ENCODE peak calls at places on chromosomes 13 and 19, in nine cellular contexts. S is NCI-H510A treated with DMSO at 0.1 percent for 48 hours; H is effector memory CD8-positive, alpha-beta T cell; J is astrocyte of the spinal cord; G is stimulated activated CD4-positive, alpha-beta T cell treated with anti-CD3 and anti-CD28 coated beads, Interleukin-1b, Interleukin-23, amount 100 ng/mL, for 1 hour; Y is heart right ventricle; M is K562; U is CD4-positive, alpha-beta T cell; N is activated CD8-positive, alpha-beta T cell treated with anti-CD3 and anti-CD28 coated beads for 36 hours. E is an unnamed sample.

GRCh38 chr19:55156202-55157063 is 1.1 kb downstream of the TNNI3 start:
- DNase-seq in S (no peak), H (no peak), J (no peak), G (no peak), Y (peak), M (peak), U (no peak), N (peak), E (no peak)

GRCh38 chr19:49712397-49712859 is 21.5 kb downstream of the CPT1C start:
- DNase-seq in S (no peak), H (no peak), J (no peak), G (no peak), Y (peak), M (peak), U (no peak), N (no peak), E (no peak)

GRCh38 chr19:16026131-16026530 is 50.2 kb upstream of the TPM4 start:
- DNase-seq in S (no peak), H (no peak), J (no peak), G (no peak), Y (no peak), M (no peak), U (no peak), N (no peak), E (no peak)

GRCh38 chr13:45838171-45838745 is 13.3 kb downstream of the SIAH3 start:
- DNase-seq in S (no peak), H (no peak), J (no peak), G (no peak), Y (no peak), M (no peak), U (no peak), N (no peak), E (no peak)

GRCh38 chr19:35718345-35719041 is 690 bp downstream of the KMT2B start:
- DNase-seq in S (no peak), H (peak), J (peak), G (no peak), Y (peak), M (peak), U (peak), N (peak), E (no peak)

GRCh38 chr13:110023729-110024645 is 237.6 kb upstream of the IRS2 start:
- DNase-seq in S (peak), H (no peak), J (peak), G (no peak), Y (peak), M (no peak), U (no peak), N (no peak), E (no peak)

GRCh38 chr13:110841846-110842245 is 73.0 kb downstream of the ANKRD10 start:
- DNase-seq in S (no peak), H (no peak), J (no peak), G (no peak), Y (no peak), M (no peak), U (no peak), N (no peak), E (peak)

GRCh38 chr13:20439261-20439660 is 86.4 kb downstream of the CRYL1 start:
- DNase-seq in S (no peak), H (no peak), J (no peak), G (no peak), Y (no peak), M (no peak), U (no peak), N (no peak), E (no peak)

GRCh38 chr19:14561249-14561648 is 10.6 kb downstream of the NDUFB7 start:
- DNase-seq in S (no peak), H (no peak), J (no peak), G (no peak), Y (no peak), M (no peak), U (no peak), N (no peak), E (no peak)

GRCh38 chr13:35978607-35979316 is 152.4 kb downstream of the DCLK1 start:
- DNase-seq in S (peak), H (no peak), J (peak), G (no peak), Y (peak), M (peak), U (no peak), N (peak), E (peak)